ENCODE peak calls at places on chromosome 14, in six cellular contexts. I, X, L, K, T and N are unnamed samples.
A peak's percentile ranks its signal among the peaks of the same experiment; 100 is the strongest.

GRCh38 chr14:96257900-96258299 is 1.9 kb downstream of the BDKRB1 start:
- DNase-seq in L (no peak), T (no peak), X (no peak), I (no peak), K (no peak), N (no peak)

GRCh38 chr14:72643317-72643801 is 250.5 kb downstream of the DPF3 start:
- DNase-seq in I (no peak), L (no peak), T (no peak), K (peak; percentile 96), X (no peak), N (no peak)

GRCh38 chr14:55807059-55807499 is 227.1 kb downstream of the KTN1 start:
- DNase-seq in I (peak; percentile 66), L (peak; percentile 49), K (peak; percentile 97), X (peak; percentile 64), T (peak; percentile 63), N (no peak)

GRCh38 chr14:92926180-92926845 is 3.4 kb downstream of the CHGA start:
- DNase-seq in K (peak; percentile 94), X (no peak), T (no peak), I (no peak), L (no peak), N (no peak)

GRCh38 chr14:102532204-102532658 is 22.7 kb upstream of the ANKRD9 start:
- DNase-seq in X (no peak), L (no peak), T (no peak), K (peak; percentile 83), I (no peak), N (no peak)

GRCh38 chr14:50343424-50343823 is 31.3 kb downstream of the DMAC2L start:
- DNase-seq in T (no peak), L (no peak), K (no peak), I (no peak), X (no peak), N (no peak)

GRCh38 chr14:26261368-26262122 is 336.3 kb downstream of the NOVA1 start:
- DNase-seq in L (no peak), X (no peak), I (no peak), T (no peak), K (no peak), N (no peak)

GRCh38 chr14:61537567-61538463 is 157.5 kb upstream of the HIF1A start:
- DNase-seq in T (no peak), I (no peak), X (peak; percentile 26), L (no peak), K (peak; percentile 100), N (no peak)

GRCh38 chr14:68104518-68104917 is 284.9 kb downstream of the RAD51B start:
- DNase-seq in T (no peak), X (no peak), I (no peak), L (no peak), K (peak; percentile 92), N (no peak)

GRCh38 chr14:91143862-91144261 is 30.0 kb downstream of the DGLUCY start:
- DNase-seq in K (no peak), I (no peak), L (no peak), T (no peak), X (no peak), N (no peak)

GRCh38 chr14:56594428-56594827 is 14.8 kb downstream of the TMEM260 start:
- DNase-seq in X (no peak), T (no peak), K (no peak), L (no peak), I (no peak), N (no peak)

GRCh38 chr14:31510222-31510621 is 22.4 kb upstream of the GPR33 start:
- DNase-seq in X (no peak), I (no peak), K (peak; percentile 20), L (no peak), T (no peak), N (peak; percentile 23)

GRCh38 chr14:74472590-74472989 is 20.5 kb downstream of the NPC2 start:
- DNase-seq in I (no peak), K (no peak), T (no peak), X (no peak), L (no peak), N (no peak)

GRCh38 chr14:92903359-92903758 is 19.6 kb upstream of the CHGA start:
- DNase-seq in T (peak; percentile 31), I (no peak), X (no peak), K (no peak), L (peak; percentile 7), N (no peak)

GRCh38 chr14:34075826-34076225 is 125.0 kb upstream of the EGLN3 start:
- DNase-seq in L (no peak), X (no peak), K (no peak), I (no peak), T (no peak), N (no peak)

GRCh38 chr14:76125506-76125905 is 26.2 kb upstream of the GPATCH2L start:
- DNase-seq in I (no peak), T (no peak), K (no peak), L (no peak), X (no peak), N (no peak)

GRCh38 chr14:35578135-35578534 is 44.2 kb downstream of the INSM2 start:
- DNase-seq in T (no peak), K (no peak), X (no peak), I (no peak), L (no peak), N (no peak)

GRCh38 chr14:65277027-65277426 is 135.5 kb upstream of the FUT8 start:
- DNase-seq in T (no peak), K (peak; percentile 73), I (no peak), X (no peak), L (no peak), N (no peak)

GRCh38 chr14:63650336-63650952 is 8.8 kb upstream of the WDR89 start:
- DNase-seq in T (peak; percentile 40), X (peak; percentile 15), K (no peak), L (peak; percentile 21), I (peak; percentile 44), N (no peak)

GRCh38 chr14:76644875-76645518 is 116.3 kb upstream of the VASH1 start:
- DNase-seq in K (peak; percentile 17), X (no peak), T (peak; percentile 11), I (no peak), L (no peak), N (peak; percentile 52)

GRCh38 chr14:103292426-103293374 is 41.3 kb upstream of the EIF5 start:
- DNase-seq in L (peak; percentile 72), X (peak; percentile 64), I (peak; percentile 64), K (peak; percentile 41), T (peak; percentile 73), N (peak; percentile 88)